ENCODE peak calls at places on chromosomes 11 and 22, in four cellular contexts. Z, I, F and B are unnamed samples.

GRCh38 chr22:21921729-21922128 is 30.9 kb downstream of the PPM1F start:
- DNase-seq in Z (no peak), I (no peak), F (no peak), B (peak; percentile 26)

GRCh38 chr11:62923634-62924411 is 2.7 kb upstream of the CHRM1 start:
- DNase-seq in Z (peak; percentile 81), I (no peak), F (no peak), B (peak; percentile 43)

GRCh38 chr11:15430381-15430780 is 315.7 kb downstream of the INSC start:
- DNase-seq in Z (no peak), I (no peak), F (no peak), B (no peak)

GRCh38 chr22:31093090-31093850 is 12.2 kb downstream of the SMTN start:
- DNase-seq in Z (no peak), I (no peak), F (no peak), B (no peak)

GRCh38 chr22:29393019-29393608 is 4.7 kb upstream of the AP1B1 start:
- DNase-seq in Z (no peak), I (no peak), F (no peak), B (no peak)

GRCh38 chr11:16215352-16215751 is 141.0 kb downstream of the SOX6 start:
- DNase-seq in Z (no peak), I (no peak), F (no peak), B (peak; percentile 16)

GRCh38 chr11:94832604-94833238 is 64.6 kb downstream of the AMOTL1 start:
- DNase-seq in Z (no peak), I (no peak), F (no peak), B (no peak)

GRCh38 chr22:49705631-49706352 is 121.9 kb downstream of the BRD1 start:
- DNase-seq in Z (no peak), I (no peak), F (no peak), B (no peak)

GRCh38 chr11:27528711-27529110 is 22.1 kb upstream of the LIN7C start:
- DNase-seq in Z (no peak), I (no peak), F (no peak), B (no peak)

GRCh38 chr11:2128512-2129322 is 10.5 kb downstream of the IGF2 start:
- DNase-seq in Z (no peak), I (no peak), F (no peak), B (no peak)

GRCh38 chr11:8533332-8533731 is 60.7 kb downstream of the STK33 start:
- DNase-seq in Z (peak; percentile 6), I (no peak), F (no peak), B (no peak)

GRCh38 chr11:12546660-12547059 is 127.6 kb upstream of the TEAD1 start:
- DNase-seq in Z (no peak), I (no peak), F (no peak), B (no peak)

GRCh38 chr11:43486141-43486540 is 127.4 kb downstream of the TTC17 start:
- DNase-seq in Z (no peak), I (peak; percentile 24), F (no peak), B (peak; percentile 24)

GRCh38 chr11:99739464-99740089 is 718.8 kb downstream of the CNTN5 start:
- DNase-seq in Z (peak; percentile 59), I (peak; percentile 15), F (peak; percentile 52), B (peak; percentile 31)

GRCh38 chr22:36356708-36357694 is 30.8 kb downstream of the MYH9 start:
- DNase-seq in Z (no peak), I (no peak), F (no peak), B (no peak)

GRCh38 chr11:66860449-66860831 is 3.6 kb downstream of the LRFN4 start:
- DNase-seq in Z (no peak), I (no peak), F (no peak), B (no peak)

GRCh38 chr11:64996710-64997380 is at the start of gene BATF2:
- DNase-seq in Z (peak; percentile 86), I (peak; percentile 93), F (peak; percentile 84), B (peak; percentile 78)

GRCh38 chr11:45354976-45355705 is 69.0 kb upstream of the SYT13 start:
- DNase-seq in Z (peak; percentile 94), I (peak; percentile 62), F (no peak), B (peak; percentile 39)

GRCh38 chr11:77299528-77299993 is 1.9 kb downstream of the GDPD4 start:
- DNase-seq in Z (no peak), I (peak; percentile 32), F (no peak), B (peak; percentile 19)

GRCh38 chr11:82945682-82946081 is 44.1 kb downstream of the DDIAS start:
- DNase-seq in Z (no peak), I (no peak), F (no peak), B (no peak)

GRCh38 chr22:18992543-18993198 is 56.6 kb upstream of the PRODH start:
- DNase-seq in Z (no peak), I (no peak), F (no peak), B (no peak)

GRCh38 chr22:19710769-19711106 is 3.6 kb upstream of the SEPTIN5 start:
- DNase-seq in Z (no peak), I (no peak), F (no peak), B (no peak)

GRCh38 chr11:103537904-103538502 is 428.8 kb downstream of the DYNC2H1 start:
- DNase-seq in Z (peak; percentile 29), I (peak; percentile 59), F (peak; percentile 52), B (peak; percentile 65)

GRCh38 chr11:11910541-11910940 is 68.8 kb downstream of the USP47 start:
- DNase-seq in Z (no peak), I (no peak), F (no peak), B (no peak)

GRCh38 chr11:4922304-4922703 is 1.8 kb downstream of the OR51G1 start:
- DNase-seq in Z (no peak), I (no peak), F (no peak), B (no peak)